ENCODE peak calls at places on chromosome 15, in four cellular contexts. N, M, H and W are unnamed samples.

GRCh38 chr15:85865070-85865684 is 70.5 kb upstream of the KLHL25 start:
- DNase-seq in M (no peak), N (no peak), H (no peak), W (peak)

GRCh38 chr15:99295840-99296239 is 44.6 kb downstream of the LRRC28 start:
- DNase-seq in M (no peak), N (no peak), H (no peak), W (no peak)

GRCh38 chr15:31222769-31223345 is 103.8 kb upstream of the KLF13 start:
- DNase-seq in H (no peak), M (no peak), N (no peak), W (no peak)

GRCh38 chr15:70789213-70789612 is 25.9 kb upstream of the UACA start:
- DNase-seq in N (no peak), M (no peak), H (no peak), W (no peak)

GRCh38 chr15:84604804-84605203 is 4.0 kb downstream of the ZSCAN2 start:
- DNase-seq in M (no peak), H (no peak), N (no peak), W (no peak)

GRCh38 chr15:63938486-63939061 is 104.8 kb upstream of the HERC1 start:
- DNase-seq in H (no peak), N (no peak), M (no peak), W (no peak)

GRCh38 chr15:41377978-41378377 is 24.3 kb downstream of the NDUFAF1 start:
- DNase-seq in H (no peak), N (no peak), M (no peak), W (no peak)

GRCh38 chr15:66800584-66801235 is 98.7 kb downstream of the SMAD6 start:
- DNase-seq in H (no peak), N (no peak), M (no peak), W (no peak)

GRCh38 chr15:89621547-89621946 is 33.7 kb downstream of the KIF7 start:
- DNase-seq in N (no peak), H (no peak), M (no peak), W (no peak)

GRCh38 chr15:90160781-90161727 is 40.1 kb upstream of the SEMA4B start:
- DNase-seq in N (no peak), M (peak), H (no peak), W (no peak)

GRCh38 chr15:70562906-70563305 is 200.5 kb downstream of the UACA start:
- DNase-seq in H (no peak), N (no peak), M (no peak), W (no peak)

GRCh38 chr15:90316139-90316538 is 35.9 kb upstream of the ZNF774 start:
- DNase-seq in H (no peak), M (peak), N (no peak), W (no peak)

GRCh38 chr15:90807074-90807646 is 61.2 kb upstream of the FURIN start:
- DNase-seq in M (no peak), H (no peak), N (no peak), W (no peak)

DNA sequence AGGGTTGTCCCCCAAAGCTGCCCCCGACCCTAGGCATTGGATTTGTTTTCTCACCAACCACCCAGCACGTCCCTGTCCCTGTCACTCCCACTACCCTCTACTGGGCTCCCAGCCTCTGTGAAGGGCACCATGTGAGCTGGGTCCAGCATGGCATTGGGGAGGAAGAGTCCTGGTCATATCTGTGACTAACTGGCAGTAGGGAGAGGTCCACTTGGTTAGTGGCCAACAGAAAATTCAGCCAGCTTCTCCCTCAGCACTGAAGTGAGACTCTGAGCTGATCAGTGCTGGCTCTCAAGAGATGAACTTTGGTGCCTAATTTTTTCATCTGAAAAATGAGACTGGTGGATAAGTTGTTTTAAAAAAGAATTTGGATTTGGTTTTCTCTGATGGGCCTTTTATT is 11.3 kb upstream of the KIF23 start:
- DNase-seq in H (no peak), M (no peak), N (no peak), W (no peak)
- TF ChIP-seq CTCF in H (no peak), M (no peak), N (no peak), W (no peak)

GRCh38 chr15:38864827-38865604 is 300.4 kb upstream of the RASGRP1 start:
- DNase-seq in H (no peak), M (peak), N (peak), W (no peak)

GRCh38 chr15:38871638-38872037 is 307.0 kb upstream of the RASGRP1 start:
- DNase-seq in N (no peak), H (no peak), M (no peak), W (no peak)

GRCh38 chr15:38864122-38864521 is 299.5 kb upstream of the RASGRP1 start:
- DNase-seq in N (no peak), H (no peak), M (no peak), W (no peak)

GRCh38 chr15:38868326-38869114 is 303.9 kb upstream of the RASGRP1 start:
- DNase-seq in M (peak), H (no peak), N (peak), W (no peak)

DNA sequence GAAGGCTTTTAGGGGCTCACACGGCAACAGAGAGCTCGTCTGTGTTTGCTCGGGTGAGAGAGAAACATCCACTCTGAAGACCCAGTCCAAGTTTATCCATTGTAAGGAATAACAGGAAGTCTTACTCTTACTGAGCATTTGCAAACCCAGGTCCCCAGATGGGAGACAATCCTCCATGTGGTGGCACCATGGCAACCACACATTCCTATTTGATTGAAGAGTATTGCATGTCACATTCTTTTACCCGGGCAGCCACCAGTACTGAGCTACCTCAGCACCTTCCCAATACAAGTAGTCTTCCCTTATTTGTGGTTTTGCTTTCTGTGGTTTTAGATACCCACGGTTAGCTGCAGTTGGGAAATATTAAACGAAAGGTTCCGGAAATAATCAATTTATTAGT is 302.9 kb upstream of the RASGRP1 start:
- DNase-seq in H (no peak), M (no peak), N (no peak), W (no peak)
- TF ChIP-seq CTCF in H (no peak), M (no peak), N (no peak), W (no peak)

DNA sequence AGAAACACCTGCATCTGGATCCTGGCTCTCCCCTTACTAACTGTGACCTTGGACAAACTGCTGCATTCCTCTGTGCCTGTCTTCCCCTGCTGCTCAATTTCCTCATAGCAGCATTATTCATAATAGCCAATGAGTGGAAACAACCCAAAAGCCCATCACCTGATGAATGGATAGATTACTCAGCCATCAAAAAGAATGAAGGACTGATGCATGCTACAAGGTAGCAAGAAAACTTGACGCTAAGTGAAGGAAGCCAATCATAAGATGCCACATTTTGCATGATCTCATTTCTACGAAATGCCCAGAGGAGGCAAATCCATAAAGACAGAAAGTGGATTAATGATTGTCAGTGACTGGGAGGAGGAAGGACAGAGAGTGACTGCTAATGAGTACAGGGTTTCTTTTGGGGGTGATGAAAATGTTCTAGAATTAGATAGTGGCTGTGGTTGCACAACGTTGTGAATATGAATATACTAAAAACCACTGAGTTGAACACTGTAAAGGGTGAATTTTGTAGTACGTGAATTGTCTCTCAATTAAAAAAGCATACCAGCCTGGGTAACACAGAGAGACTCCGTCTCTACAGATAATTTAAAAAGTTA is 11.2 kb downstream of the IGDCC4 start:
- DNase-seq in H (no peak), N (no peak), M (no peak), W (no peak)
- TF ChIP-seq CTCF in H (no peak), N (no peak), M (no peak), W (no peak)

DNA sequence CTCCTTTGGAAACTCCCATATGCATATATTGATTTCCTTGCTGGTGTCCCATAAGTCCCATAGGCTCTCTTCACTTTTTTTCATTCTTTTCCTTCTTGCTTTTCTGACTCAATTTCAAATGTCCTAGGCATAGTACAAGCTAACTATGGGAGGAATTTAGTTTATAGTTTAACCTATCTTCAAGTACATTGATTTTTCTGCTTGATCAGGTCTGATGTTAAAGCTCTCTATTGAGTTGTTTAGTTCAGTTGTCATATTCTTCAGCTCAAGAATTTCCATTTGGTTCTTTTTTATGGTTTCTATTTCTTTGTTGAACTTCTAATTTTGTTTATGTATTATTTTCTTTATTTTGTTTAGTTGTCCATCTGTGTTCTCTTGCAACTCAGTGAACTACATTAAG is 121.3 kb upstream of the MNS1 start:
- DNase-seq in H (no peak), M (no peak), N (no peak), W (no peak)
- TF ChIP-seq CTCF in H (no peak), M (no peak), N (no peak), W (no peak)

GRCh38 chr15:77819841-77820728 is 187.4 kb upstream of the LINGO1 start:
- DNase-seq in H (no peak), N (no peak), M (no peak), W (no peak)
- TF ChIP-seq CTCF in H (no peak), N (peak), M (no peak), W (peak)